ENCODE peak calls at places on chromosomes 11 and 22, in ten cellular contexts. S, E, H, K, L, Y, C, M, I and X are unnamed samples.

GRCh38 chr11:119990306-119991021 is 147.4 kb downstream of the TRIM29 start:
- DNase-seq in M (peak), H (no peak), S (no peak), I (peak), L (no peak), Y (peak), C (no peak), K (peak), E (no peak), X (peak)

GRCh38 chr22:42742940-42743339 is 22.3 kb upstream of the A4GALT start:
- DNase-seq in S (no peak), K (peak), I (no peak), C (no peak), E (peak), H (no peak), L (no peak), M (no peak), Y (no peak), X (peak)

GRCh38 chr11:124897681-124898680 is at the start of gene ROBO4:
- DNase-seq in S (no peak), M (peak), H (peak), E (peak), I (no peak), K (peak), L (peak), C (no peak), Y (peak), X (peak)

GRCh38 chr11:130629039-130629438 is 180.6 kb downstream of the ADAMTS15 start:
- DNase-seq in E (no peak), M (no peak), K (peak), H (peak), S (no peak), I (no peak), C (no peak), Y (no peak), L (no peak), X (peak)

GRCh38 chr11:83766932-83767331 is 480.8 kb upstream of the CCDC90B start:
- DNase-seq in M (no peak), K (no peak), C (no peak), E (no peak), I (no peak), Y (no peak), S (no peak), L (no peak), H (no peak), X (no peak)

GRCh38 chr11:1317432-1317831 is 8.0 kb upstream of the TOLLIP start:
- DNase-seq in K (no peak), I (no peak), E (no peak), L (no peak), H (no peak), Y (no peak), C (no peak), M (no peak), S (no peak), X (no peak)

GRCh38 chr22:21101877-21102638 is 56.3 kb downstream of the LRRC74B start:
- DNase-seq in E (no peak), S (no peak), C (peak), Y (no peak), M (peak), L (no peak), H (no peak), I (no peak), K (no peak), X (no peak)

GRCh38 chr11:103872748-103873147 is 163.7 kb upstream of the DDI1 start:
- DNase-seq in L (no peak), I (no peak), K (peak), E (no peak), S (no peak), M (no peak), H (no peak), Y (no peak), C (no peak), X (no peak)

GRCh38 chr11:116931206-116931953 is 94.0 kb upstream of the APOA1 start:
- DNase-seq in C (no peak), S (no peak), Y (peak), E (no peak), K (peak), M (peak), L (no peak), I (no peak), H (no peak), X (no peak)

GRCh38 chr11:64844330-64845124 is at the start of gene CDC42BPG:
- DNase-seq in L (peak), I (no peak), K (peak), M (peak), Y (peak), S (peak), C (peak), E (no peak), H (no peak), X (peak)

GRCh38 chr11:44011797-44012196 is 36.0 kb upstream of the ACCSL start:
- DNase-seq in L (no peak), Y (no peak), E (no peak), C (no peak), K (peak), S (no peak), I (no peak), M (no peak), H (peak), X (no peak)

GRCh38 chr11:57349491-57350274 is 11.5 kb downstream of the P2RX3 start:
- DNase-seq in C (peak), H (peak), I (peak), K (peak), M (peak), Y (peak), L (peak), S (peak), E (peak), X (peak)

GRCh38 chr22:41925783-41926460 is 684 bp downstream of the TNFRSF13C start:
- DNase-seq in I (no peak), E (no peak), K (peak), S (peak), H (peak), Y (peak), C (peak), M (peak), L (peak), X (peak)

GRCh38 chr22:44445731-44446130 is 52.3 kb downstream of the RTL6 start:
- DNase-seq in S (no peak), I (no peak), L (no peak), E (peak), K (no peak), Y (no peak), C (no peak), H (peak), M (peak), X (no peak)

GRCh38 chr11:29943347-29943746 is 73.5 kb downstream of the KCNA4 start:
- DNase-seq in Y (no peak), I (no peak), S (no peak), C (no peak), E (no peak), M (no peak), K (no peak), H (no peak), L (no peak), X (no peak)

GRCh38 chr11:131637469-131638175 is 267.2 kb downstream of the NTM start:
- DNase-seq in K (no peak), S (no peak), L (no peak), C (no peak), Y (no peak), M (no peak), H (no peak), I (no peak), E (no peak), X (no peak)

DNA sequence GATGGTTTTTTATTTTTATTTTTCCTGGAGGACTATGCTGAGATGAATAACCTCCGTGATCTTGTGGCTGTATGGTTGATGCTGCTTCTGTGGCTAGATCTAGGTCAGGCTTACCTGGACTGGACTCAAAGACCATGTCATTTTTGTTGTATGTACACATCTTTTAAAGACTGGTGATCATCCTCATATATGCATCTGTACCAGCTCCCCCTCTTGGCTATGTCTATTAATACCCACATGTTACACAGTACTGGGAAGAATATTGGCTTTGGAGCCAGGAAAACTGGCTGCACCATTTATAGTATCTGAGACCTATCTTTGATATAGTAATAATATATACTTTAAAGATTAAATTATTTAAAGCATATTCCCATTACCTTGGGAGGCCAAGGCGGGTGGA is 18.4 kb upstream of the PITPNB start:
- DNase-seq in H (no peak), Y (no peak), C (no peak), I (no peak), S (no peak), E (no peak), K (no peak), M (no peak), L (peak), X (no peak)
- TF ChIP-seq CTCF in H (no peak), Y (peak), C (no peak), I (no peak), S (no peak), E (no peak), K (peak), M (no peak), L (no peak), X (no peak)

DNA sequence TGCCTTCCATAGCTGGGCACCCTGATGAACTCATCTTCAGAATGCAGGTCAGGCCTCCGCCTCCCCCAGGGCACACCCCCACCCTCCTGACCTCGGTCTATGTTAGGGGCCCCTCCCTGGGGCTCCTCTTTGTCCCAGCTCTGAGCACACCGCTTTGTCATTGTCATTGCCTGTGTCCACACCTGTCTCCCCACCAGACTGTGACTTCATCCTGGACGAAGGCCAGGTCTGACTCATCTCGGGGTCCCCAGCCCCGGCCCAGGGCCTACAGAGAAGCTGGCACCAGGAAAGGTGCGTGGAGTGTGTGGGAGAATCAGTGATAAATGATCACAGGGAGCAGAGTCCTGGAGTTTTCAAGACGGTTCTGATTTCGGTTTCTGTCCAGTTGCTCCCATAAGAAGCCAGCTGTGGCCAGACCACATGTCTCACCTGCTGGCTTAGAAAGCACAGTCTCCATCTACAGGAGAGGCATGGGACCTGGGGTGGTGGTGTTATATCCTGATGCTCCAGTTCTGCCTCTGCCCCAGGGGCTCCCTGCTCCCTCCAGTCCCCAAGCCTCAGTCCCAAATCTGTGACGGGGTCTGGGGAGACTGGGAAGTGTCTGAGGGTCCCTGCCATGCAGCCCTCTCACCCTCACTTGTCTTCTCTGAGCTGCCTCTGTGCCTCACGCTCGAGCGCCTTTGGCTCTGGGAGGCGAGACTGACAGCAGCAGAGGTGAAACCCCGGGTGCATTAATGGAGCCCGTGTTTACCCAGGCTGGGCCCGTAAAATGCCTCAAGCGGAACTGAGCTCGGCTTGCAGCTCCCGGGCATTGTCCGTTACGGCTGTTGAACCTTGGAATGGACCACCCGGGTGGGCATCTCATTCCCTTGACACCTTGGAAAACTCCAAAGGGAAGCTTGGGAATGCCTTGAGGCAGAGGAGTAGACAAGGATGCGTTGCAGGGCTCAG is 85.5 kb upstream of the WNT11 start:
- DNase-seq in I (no peak), S (peak), Y (no peak), C (no peak), L (no peak), K (no peak), E (no peak), H (no peak), M (no peak), X (no peak)
- H3K4me3 ChIP-seq in I (no peak), S (no peak), Y (no peak), C (no peak), L (no peak), K (no peak), E (no peak), H (no peak), M (no peak), X (no peak)

GRCh38 chr11:34053161-34053686 is 1.7 kb downstream of the CAPRIN1 start:
- DNase-seq in K (peak), L (peak), I (peak), E (peak), H (peak), S (peak), Y (peak), M (peak), C (peak), X (peak)
- TF ChIP-seq CTCF in K (no peak), L (no peak), I (no peak), E (no peak), H (no peak), S (no peak), Y (no peak), M (no peak), C (no peak), X (no peak)

GRCh38 chr11:12286606-12287005 is 90.8 kb upstream of the PARVA start:
- DNase-seq in S (no peak), K (no peak), E (no peak), I (no peak), Y (no peak), L (no peak), C (peak), M (no peak), H (peak), X (no peak)

GRCh38 chr11:12288934-12289666 is 88.3 kb upstream of the PARVA start:
- DNase-seq in Y (no peak), I (no peak), C (no peak), K (no peak), L (no peak), E (no peak), S (no peak), M (no peak), H (peak), X (no peak)

GRCh38 chr11:12288212-12288933 is 89.0 kb upstream of the PARVA start:
- DNase-seq in S (peak), L (peak), E (peak), K (peak), H (peak), C (peak), Y (peak), M (peak), I (peak), X (peak)

GRCh38 chr11:12287009-12287373 is 90.4 kb upstream of the PARVA start:
- DNase-seq in I (no peak), S (peak), E (peak), Y (peak), C (peak), K (peak), L (peak), H (peak), M (peak), X (peak)

GRCh38 chr11:12287374-12288211 is 89.8 kb upstream of the PARVA start:
- DNase-seq in Y (peak), I (no peak), S (peak), E (peak), M (peak), L (peak), K (peak), C (peak), H (peak), X (peak)
- H3K4me3 ChIP-seq in Y (peak), I (no peak), S (no peak), E (no peak), M (peak), L (peak), K (peak), C (no peak), H (no peak), X (peak)

GRCh38 chr11:61536676-61537270 is 28.2 kb downstream of the LRRC10B start:
- DNase-seq in E (no peak), H (no peak), M (no peak), S (no peak), K (no peak), Y (no peak), L (peak), I (no peak), C (no peak), X (no peak)
- TF ChIP-seq CTCF in E (no peak), H (no peak), M (no peak), S (no peak), K (no peak), Y (no peak), L (no peak), I (no peak), C (no peak), X (no peak)

GRCh38 chr11:112469376-112469775 is 208.7 kb upstream of the PLET1 start:
- DNase-seq in K (no peak), I (no peak), Y (no peak), L (no peak), E (no peak), S (no peak), C (no peak), H (no peak), M (no peak), X (no peak)

GRCh38 chr11:112465433-112466024 is 204.9 kb upstream of the PLET1 start:
- DNase-seq in K (no peak), I (no peak), Y (no peak), L (no peak), C (no peak), H (no peak), E (no peak), M (no peak), S (peak), X (no peak)

GRCh38 chr11:112470355-112470754 is 209.7 kb upstream of the PLET1 start:
- DNase-seq in M (peak), K (peak), S (no peak), C (no peak), L (no peak), Y (no peak), H (no peak), E (no peak), I (no peak), X (no peak)

GRCh38 chr11:112464949-112465348 is 204.3 kb upstream of the PLET1 start:
- DNase-seq in Y (no peak), L (no peak), C (peak), H (no peak), E (no peak), I (no peak), M (no peak), K (no peak), S (no peak), X (no peak)

DNA sequence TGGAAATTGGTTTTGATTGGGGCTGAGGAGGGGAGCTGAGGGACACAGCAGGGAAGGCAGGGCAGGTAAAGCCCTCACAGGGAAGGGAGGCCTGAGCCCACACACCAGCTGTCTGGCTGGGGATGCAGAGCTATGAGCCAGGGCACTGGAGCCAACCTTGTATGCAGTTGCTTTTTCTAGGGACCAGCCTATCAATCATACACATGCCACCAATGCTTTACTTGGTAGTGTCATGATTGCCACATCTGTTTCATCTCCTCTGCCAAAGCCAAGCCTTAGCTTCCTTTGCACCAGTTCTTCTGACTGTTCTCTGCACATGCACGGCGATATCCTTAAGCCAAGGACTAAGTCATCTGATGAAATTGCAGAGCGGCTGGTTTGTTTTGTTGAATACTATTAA is 207.1 kb upstream of the PLET1 start:
- DNase-seq in S (no peak), C (no peak), I (no peak), M (no peak), H (no peak), E (no peak), L (no peak), K (no peak), Y (no peak), X (no peak)
- H3K4me3 ChIP-seq in S (no peak), C (no peak), I (no peak), M (no peak), H (no peak), E (no peak), L (no peak), K (no peak), Y (no peak), X (no peak)

GRCh38 chr11:69799582-69799981 is 19.6 kb downstream of the FGF3 start:
- DNase-seq in E (no peak), S (no peak), L (peak), K (peak), I (no peak), M (peak), Y (peak), C (no peak), H (no peak), X (peak)

GRCh38 chr11:69796063-69796462 is 20.9 kb upstream of the FGF4 start:
- DNase-seq in E (no peak), Y (no peak), C (no peak), K (no peak), I (no peak), M (no peak), S (no peak), L (no peak), H (no peak), X (no peak)

GRCh38 chr11:69799097-69799496 is 20.1 kb downstream of the FGF3 start:
- DNase-seq in S (no peak), I (no peak), Y (no peak), H (no peak), C (no peak), L (no peak), M (no peak), E (no peak), K (no peak), X (no peak)

GRCh38 chr11:69797737-69798528 is 21.3 kb downstream of the FGF3 start:
- DNase-seq in I (no peak), L (no peak), E (no peak), K (no peak), S (no peak), Y (no peak), H (no peak), C (no peak), M (no peak), X (no peak)

GRCh38 chr11:69797156-69797555 is 22.0 kb upstream of the FGF4 start:
- DNase-seq in L (no peak), C (no peak), Y (no peak), K (no peak), M (no peak), E (no peak), I (no peak), S (no peak), H (no peak), X (no peak)
- TF ChIP-seq CTCF in L (no peak), C (no peak), Y (no peak), K (no peak), M (no peak), E (no peak), I (no peak), S (no peak), H (no peak), X (no peak)

GRCh38 chr22:46064236-46064965 is 85.9 kb upstream of the PPARA start:
- DNase-seq in C (no peak), L (peak), Y (no peak), K (peak), H (peak), S (no peak), M (no peak), I (peak), E (peak), X (no peak)

GRCh38 chr22:46066691-46067090 is 83.6 kb upstream of the PPARA start:
- DNase-seq in H (peak), L (no peak), I (peak), C (no peak), E (peak), K (peak), S (no peak), M (no peak), Y (no peak), X (peak)

GRCh38 chr22:46064966-46065666 is 85.2 kb upstream of the PPARA start:
- DNase-seq in Y (no peak), H (peak), C (no peak), S (no peak), E (peak), M (peak), K (peak), I (peak), L (no peak), X (no peak)

GRCh38 chr22:46067159-46068111 is 82.9 kb upstream of the PPARA start:
- DNase-seq in H (peak), I (peak), M (peak), E (peak), S (no peak), K (peak), C (no peak), Y (no peak), L (no peak), X (no peak)

GRCh38 chr22:46065733-46066454 is 84.4 kb upstream of the PPARA start:
- DNase-seq in K (peak), E (no peak), M (no peak), Y (no peak), H (no peak), C (no peak), L (no peak), S (no peak), I (no peak), X (no peak)
- H3K4me3 ChIP-seq in K (peak), E (no peak), M (peak), Y (peak), H (no peak), C (no peak), L (peak), S (no peak), I (peak), X (peak)